ENCODE peak calls at places on chromosomes 16 and 17, in seven cellular contexts. One of them, this sample, is unnamed.

GRCh38 chr16:86286991-86287640 is 223.2 kb upstream of the FOXF1 start:
- DNase-seq in H1: peak
- DNase-seq in Peyer's patch: no peak
- DNase-seq in right lobe of liver: no peak
- DNase-seq in astrocyte: no peak
- DNase-seq in coronary artery: no peak
- DNase-seq in fibroblast of the aortic adventitia: no peak
- DNase-seq in this sample: no peak

GRCh38 chr16:4624015-4624826 is at the start of gene MGRN1:
- DNase-seq in Peyer's patch: peak
- DNase-seq in coronary artery: peak
- DNase-seq in H1: peak
- DNase-seq in right lobe of liver: peak
- DNase-seq in fibroblast of the aortic adventitia: peak
- DNase-seq in astrocyte: peak
- DNase-seq in this sample: peak

GRCh38 chr16:29714396-29714795 is 31.4 kb downstream of the C16orf54 start:
- DNase-seq in Peyer's patch: no peak
- DNase-seq in coronary artery: no peak
- DNase-seq in astrocyte: no peak
- DNase-seq in right lobe of liver: no peak
- DNase-seq in fibroblast of the aortic adventitia: no peak
- DNase-seq in H1: no peak
- DNase-seq in this sample: no peak

GRCh38 chr16:88298882-88299745 is 83.6 kb upstream of the ZNF469 start:
- DNase-seq in coronary artery: no peak
- DNase-seq in Peyer's patch: no peak
- DNase-seq in right lobe of liver: peak
- DNase-seq in H1: no peak
- DNase-seq in astrocyte: peak
- DNase-seq in fibroblast of the aortic adventitia: peak
- DNase-seq in this sample: peak

GRCh38 chr17:79720705-79721295 is 9.9 kb upstream of the ENPP7 start:
- DNase-seq in coronary artery: no peak
- DNase-seq in fibroblast of the aortic adventitia: no peak
- DNase-seq in Peyer's patch: no peak
- DNase-seq in right lobe of liver: no peak
- DNase-seq in H1: no peak
- DNase-seq in astrocyte: no peak
- DNase-seq in this sample: no peak

GRCh38 chr17:45246861-45247428 is 14.9 kb downstream of the SPATA32 start:
- DNase-seq in coronary artery: no peak
- DNase-seq in Peyer's patch: peak
- DNase-seq in right lobe of liver: no peak
- DNase-seq in astrocyte: no peak
- DNase-seq in fibroblast of the aortic adventitia: no peak
- DNase-seq in H1: peak
- DNase-seq in this sample: no peak

GRCh38 chr17:44087319-44087718 is 16.8 kb downstream of the G6PC3 start:
- DNase-seq in H1: no peak
- DNase-seq in fibroblast of the aortic adventitia: no peak
- DNase-seq in coronary artery: no peak
- DNase-seq in right lobe of liver: no peak
- DNase-seq in Peyer's patch: no peak
- DNase-seq in astrocyte: no peak
- DNase-seq in this sample: no peak

GRCh38 chr16:70786020-70786419 is 14.9 kb downstream of the VAC14 start:
- DNase-seq in fibroblast of the aortic adventitia: no peak
- DNase-seq in H1: no peak
- DNase-seq in Peyer's patch: no peak
- DNase-seq in right lobe of liver: no peak
- DNase-seq in astrocyte: no peak
- DNase-seq in coronary artery: no peak
- DNase-seq in this sample: no peak

GRCh38 chr16:11034481-11034931 is 90.1 kb downstream of the CLEC16A start:
- DNase-seq in H1: no peak
- DNase-seq in coronary artery: no peak
- DNase-seq in astrocyte: peak
- DNase-seq in Peyer's patch: no peak
- DNase-seq in fibroblast of the aortic adventitia: no peak
- DNase-seq in right lobe of liver: no peak
- DNase-seq in this sample: peak

GRCh38 chr16:79715088-79715487 is 114.6 kb upstream of the MAF start:
- DNase-seq in astrocyte: no peak
- DNase-seq in right lobe of liver: no peak
- DNase-seq in Peyer's patch: no peak
- DNase-seq in fibroblast of the aortic adventitia: no peak
- DNase-seq in H1: no peak
- DNase-seq in coronary artery: no peak
- DNase-seq in this sample: peak

GRCh38 chr17:55737976-55738501 is 12.8 kb upstream of the PCTP start:
- DNase-seq in H1: no peak
- DNase-seq in coronary artery: no peak
- DNase-seq in fibroblast of the aortic adventitia: no peak
- DNase-seq in right lobe of liver: no peak
- DNase-seq in Peyer's patch: no peak
- DNase-seq in astrocyte: no peak
- DNase-seq in this sample: no peak

GRCh38 chr17:7176870-7177209 is 2.3 kb downstream of the ASGR1 start:
- DNase-seq in astrocyte: no peak
- DNase-seq in fibroblast of the aortic adventitia: no peak
- DNase-seq in Peyer's patch: no peak
- DNase-seq in right lobe of liver: no peak
- DNase-seq in H1: no peak
- DNase-seq in coronary artery: no peak
- DNase-seq in this sample: no peak

GRCh38 chr17:7177210-7177953 is 1.8 kb downstream of the ASGR1 start:
- DNase-seq in right lobe of liver: peak
- DNase-seq in coronary artery: no peak
- DNase-seq in H1: peak
- DNase-seq in Peyer's patch: peak
- DNase-seq in fibroblast of the aortic adventitia: peak
- DNase-seq in astrocyte: peak
- DNase-seq in this sample: peak

GRCh38 chr17:7177954-7178477 is 1.2 kb downstream of the ASGR1 start:
- DNase-seq in H1: peak
- DNase-seq in right lobe of liver: peak
- DNase-seq in astrocyte: peak
- DNase-seq in coronary artery: no peak
- DNase-seq in fibroblast of the aortic adventitia: no peak
- DNase-seq in Peyer's patch: no peak
- DNase-seq in this sample: peak

GRCh38 chr17:7178973-7179316 is 225 bp downstream of the ASGR1 start:
- DNase-seq in H1: no peak
- DNase-seq in astrocyte: no peak
- DNase-seq in right lobe of liver: no peak
- DNase-seq in coronary artery: no peak
- DNase-seq in Peyer's patch: no peak
- DNase-seq in fibroblast of the aortic adventitia: no peak
- DNase-seq in this sample: no peak

GRCh38 chr17:7179317-7180254 is at the start of gene ASGR1:
- DNase-seq in Peyer's patch: no peak
- DNase-seq in right lobe of liver: peak
- DNase-seq in astrocyte: no peak
- DNase-seq in fibroblast of the aortic adventitia: no peak
- DNase-seq in coronary artery: no peak
- DNase-seq in H1: no peak
- DNase-seq in this sample: no peak
- H3K4me3 ChIP-seq in Peyer's patch: no peak
- H3K4me3 ChIP-seq in right lobe of liver: peak
- H3K4me3 ChIP-seq in astrocyte: peak
- H3K4me3 ChIP-seq in fibroblast of the aortic adventitia: no peak
- H3K4me3 ChIP-seq in coronary artery: no peak
- H3K4me3 ChIP-seq in H1: peak
- H3K4me3 ChIP-seq in this sample: no peak

GRCh38 chr17:2902546-2902945 is 106.3 kb downstream of the RAP1GAP2 start:
- DNase-seq in right lobe of liver: no peak
- DNase-seq in astrocyte: no peak
- DNase-seq in coronary artery: no peak
- DNase-seq in Peyer's patch: no peak
- DNase-seq in fibroblast of the aortic adventitia: no peak
- DNase-seq in H1: no peak
- DNase-seq in this sample: no peak

GRCh38 chr17:2898255-2898926 is 102.2 kb downstream of the RAP1GAP2 start:
- DNase-seq in Peyer's patch: peak
- DNase-seq in H1: no peak
- DNase-seq in fibroblast of the aortic adventitia: no peak
- DNase-seq in astrocyte: no peak
- DNase-seq in coronary artery: no peak
- DNase-seq in right lobe of liver: no peak
- DNase-seq in this sample: no peak

GRCh38 chr17:2899911-2900310 is 103.7 kb downstream of the RAP1GAP2 start:
- DNase-seq in astrocyte: no peak
- DNase-seq in Peyer's patch: no peak
- DNase-seq in right lobe of liver: no peak
- DNase-seq in coronary artery: no peak
- DNase-seq in fibroblast of the aortic adventitia: no peak
- DNase-seq in H1: no peak
- DNase-seq in this sample: no peak

GRCh38 chr17:2901582-2901981 is 105.3 kb downstream of the RAP1GAP2 start:
- DNase-seq in H1: no peak
- DNase-seq in right lobe of liver: no peak
- DNase-seq in coronary artery: no peak
- DNase-seq in astrocyte: no peak
- DNase-seq in Peyer's patch: no peak
- DNase-seq in fibroblast of the aortic adventitia: no peak
- DNase-seq in this sample: no peak

GRCh38 chr17:2900842-2901241 is 104.6 kb downstream of the RAP1GAP2 start:
- DNase-seq in H1: no peak
- DNase-seq in fibroblast of the aortic adventitia: no peak
- DNase-seq in Peyer's patch: no peak
- DNase-seq in astrocyte: no peak
- DNase-seq in right lobe of liver: no peak
- DNase-seq in coronary artery: no peak
- DNase-seq in this sample: no peak
- TF ChIP-seq CTCF in H1: no peak
- TF ChIP-seq CTCF in fibroblast of the aortic adventitia: no peak
- TF ChIP-seq CTCF in Peyer's patch: no peak
- TF ChIP-seq CTCF in astrocyte: no peak
- TF ChIP-seq CTCF in right lobe of liver: no peak
- TF ChIP-seq CTCF in coronary artery: no peak
- TF ChIP-seq CTCF in this sample: no peak

GRCh38 chr17:13418891-13419290 is 182.8 kb downstream of the HS3ST3A1 start:
- DNase-seq in H1: no peak
- DNase-seq in fibroblast of the aortic adventitia: no peak
- DNase-seq in coronary artery: no peak
- DNase-seq in astrocyte: no peak
- DNase-seq in right lobe of liver: no peak
- DNase-seq in Peyer's patch: no peak
- DNase-seq in this sample: no peak
- H3K4me3 ChIP-seq in H1: no peak
- H3K4me3 ChIP-seq in fibroblast of the aortic adventitia: no peak
- H3K4me3 ChIP-seq in coronary artery: no peak
- H3K4me3 ChIP-seq in astrocyte: no peak
- H3K4me3 ChIP-seq in right lobe of liver: no peak
- H3K4me3 ChIP-seq in Peyer's patch: no peak
- H3K4me3 ChIP-seq in this sample: no peak

DNA sequence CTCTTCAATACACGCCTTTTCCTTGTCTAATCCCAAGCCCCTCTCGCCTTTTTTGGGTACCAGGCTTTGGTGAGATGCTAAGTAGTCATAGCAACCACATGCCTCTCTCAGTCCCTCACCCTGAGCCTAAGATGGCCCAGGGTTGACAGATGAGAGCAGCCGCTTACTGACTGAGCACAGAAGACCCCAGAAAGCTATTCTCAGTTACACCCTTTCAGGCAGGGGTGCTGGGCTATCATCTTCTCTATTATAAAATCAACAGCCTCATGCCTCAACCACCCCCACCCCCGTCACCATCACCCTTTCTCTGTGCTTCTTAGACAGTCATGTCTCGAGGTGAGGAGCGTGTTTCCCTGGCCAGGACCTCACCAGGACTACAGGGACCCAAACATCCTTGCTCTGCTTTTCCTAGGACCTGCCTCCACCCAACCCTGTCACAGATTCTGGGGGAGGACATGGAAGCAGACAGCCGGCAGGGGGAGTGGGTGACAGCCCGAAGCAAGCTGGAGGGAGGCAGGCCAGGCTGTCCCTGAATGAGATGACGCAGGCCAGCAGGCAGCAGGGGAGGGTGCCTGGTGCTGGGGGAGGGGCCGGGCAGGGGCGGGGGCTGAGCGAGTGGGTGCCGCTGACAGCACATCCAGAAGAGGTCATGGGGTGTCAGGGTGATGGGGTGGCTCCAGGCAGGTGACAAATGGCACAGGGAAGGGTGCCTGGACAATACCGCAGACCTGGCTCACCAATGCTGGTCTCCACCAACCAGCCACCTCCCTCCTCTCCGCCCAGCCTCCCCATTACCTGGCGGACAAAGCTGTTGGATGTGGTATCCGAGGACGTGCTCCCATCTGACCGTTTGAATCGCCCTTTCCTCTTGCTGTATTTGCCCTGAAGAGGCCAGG is 3.1 kb downstream of the CACNB1 start:
- DNase-seq in Peyer's patch: no peak
- DNase-seq in right lobe of liver: peak
- DNase-seq in coronary artery: peak
- DNase-seq in H1: peak
- DNase-seq in astrocyte: peak
- DNase-seq in fibroblast of the aortic adventitia: peak
- DNase-seq in this sample: peak
- TF ChIP-seq CTCF in Peyer's patch: no peak
- TF ChIP-seq CTCF in right lobe of liver: peak
- TF ChIP-seq CTCF in coronary artery: peak
- TF ChIP-seq CTCF in H1: peak
- TF ChIP-seq CTCF in astrocyte: peak
- TF ChIP-seq CTCF in fibroblast of the aortic adventitia: peak
- TF ChIP-seq CTCF in this sample: peak

GRCh38 chr17:75712480-75712879 is 8.8 kb upstream of the ITGB4 start:
- DNase-seq in H1: no peak
- DNase-seq in coronary artery: no peak
- DNase-seq in fibroblast of the aortic adventitia: no peak
- DNase-seq in right lobe of liver: no peak
- DNase-seq in Peyer's patch: no peak
- DNase-seq in astrocyte: no peak
- DNase-seq in this sample: no peak
- H3K4me3 ChIP-seq in H1: no peak
- H3K4me3 ChIP-seq in coronary artery: no peak
- H3K4me3 ChIP-seq in fibroblast of the aortic adventitia: no peak
- H3K4me3 ChIP-seq in right lobe of liver: no peak
- H3K4me3 ChIP-seq in Peyer's patch: no peak
- H3K4me3 ChIP-seq in astrocyte: no peak
- H3K4me3 ChIP-seq in this sample: no peak

GRCh38 chr17:62592305-62593099 is 35.0 kb upstream of the MRC2 start:
- DNase-seq in fibroblast of the aortic adventitia: no peak
- DNase-seq in right lobe of liver: no peak
- DNase-seq in Peyer's patch: no peak
- DNase-seq in H1: no peak
- DNase-seq in astrocyte: peak
- DNase-seq in coronary artery: no peak
- DNase-seq in this sample: peak
- TF ChIP-seq CTCF in fibroblast of the aortic adventitia: no peak
- TF ChIP-seq CTCF in right lobe of liver: no peak
- TF ChIP-seq CTCF in Peyer's patch: no peak
- TF ChIP-seq CTCF in H1: no peak
- TF ChIP-seq CTCF in astrocyte: no peak
- TF ChIP-seq CTCF in coronary artery: no peak
- TF ChIP-seq CTCF in this sample: peak

This sample was measured in fibroblast of villous mesenchyme.